ENCODE peak calls at places on chromosomes 5 and 9, in ten cellular contexts. K, I, P, O, X, G, E, Q, C and R are unnamed samples.

GRCh38 chr5:127184841-127185240 is 105.8 kb upstream of the MEGF10 start:
- DNase-seq in K (no peak), I (no peak), P (no peak), O (no peak), X (no peak), G (no peak), E (no peak), Q (no peak), C (no peak), R (peak)

GRCh38 chr5:172637740-172638139 is 3.3 kb upstream of the NEURL1B start:
- DNase-seq in K (peak), I (no peak), P (no peak), O (no peak), X (no peak), G (no peak), E (no peak), Q (no peak), C (no peak), R (no peak)

GRCh38 chr5:109721741-109722140 is 32.0 kb downstream of the MAN2A1 start:
- DNase-seq in K (no peak), I (no peak), P (no peak), O (no peak), X (no peak), G (no peak), E (no peak), Q (no peak), C (no peak), R (no peak)

GRCh38 chr5:61120534-61120933 is 41.7 kb downstream of the SMIM15 start:
- DNase-seq in K (no peak), I (no peak), P (no peak), O (no peak), X (no peak), G (no peak), E (no peak), Q (no peak), C (peak), R (no peak)

GRCh38 chr9:112091805-112092204 is 83.3 kb downstream of the SUSD1 start:
- DNase-seq in K (no peak), I (no peak), P (no peak), O (no peak), X (no peak), G (no peak), E (no peak), Q (peak), C (no peak), R (no peak)

GRCh38 chr9:76744336-76744735 is 19.9 kb upstream of the PCA3 start:
- DNase-seq in K (no peak), I (no peak), P (no peak), O (peak), X (no peak), G (no peak), E (no peak), Q (no peak), C (no peak), R (no peak)

GRCh38 chr5:78783434-78784130 is 135.0 kb upstream of the LHFPL2 start:
- DNase-seq in K (no peak), I (no peak), P (no peak), O (no peak), X (no peak), G (no peak), E (no peak), Q (no peak), C (no peak), R (no peak)

GRCh38 chr9:35161713-35162604 is at the start of gene UNC13B:
- DNase-seq in K (peak), I (peak), P (peak), O (peak), X (no peak), G (peak), E (peak), Q (peak), C (peak), R (peak)

GRCh38 chr9:6645153-6646027 is at the start of gene GLDC:
- DNase-seq in K (peak), I (peak), P (peak), O (peak), X (no peak), G (no peak), E (peak), Q (peak), C (no peak), R (no peak)

GRCh38 chr9:83013867-83014605 is 48.9 kb downstream of the RASEF start:
- DNase-seq in K (no peak), I (no peak), P (no peak), O (no peak), X (no peak), G (no peak), E (no peak), Q (no peak), C (peak), R (peak)

GRCh38 chr9:38000735-38001134 is 68.3 kb downstream of the SHB start:
- DNase-seq in K (no peak), I (peak), P (no peak), O (no peak), X (no peak), G (no peak), E (no peak), Q (no peak), C (no peak), R (no peak)

GRCh38 chr5:83987513-83988292 is 267.0 kb upstream of the HAPLN1 start:
- DNase-seq in K (no peak), I (no peak), P (no peak), O (no peak), X (no peak), G (no peak), E (no peak), Q (no peak), C (peak), R (no peak)

GRCh38 chr5:132376694-132377641 is 7.5 kb downstream of the SLC22A5 start:
- DNase-seq in K (no peak), I (no peak), P (no peak), O (no peak), X (no peak), G (no peak), E (no peak), Q (no peak), C (no peak), R (no peak)

GRCh38 chr9:128276574-128277270 is 646 bp downstream of the SWI5 start:
- DNase-seq in K (no peak), I (peak), P (no peak), O (peak), X (no peak), G (no peak), E (peak), Q (peak), C (peak), R (no peak)

GRCh38 chr9:20340161-20340861 is 282.0 kb downstream of the MLLT3 start:
- DNase-seq in K (no peak), I (no peak), P (no peak), O (no peak), X (no peak), G (no peak), E (no peak), Q (peak), C (no peak), R (no peak)

GRCh38 chr9:27276182-27277030 is 20.5 kb downstream of the EQTN start:
- DNase-seq in K (no peak), I (peak), P (no peak), O (peak), X (no peak), G (no peak), E (peak), Q (peak), C (peak), R (peak)

GRCh38 chr5:124403281-124403680 is 343.2 kb downstream of the ZNF608 start:
- DNase-seq in K (no peak), I (no peak), P (no peak), O (no peak), X (no peak), G (no peak), E (no peak), Q (no peak), C (no peak), R (no peak)

GRCh38 chr9:91777437-91777836 is 172.6 kb downstream of the ROR2 start:
- DNase-seq in K (no peak), I (no peak), P (no peak), O (no peak), X (no peak), G (no peak), E (no peak), Q (no peak), C (no peak), R (no peak)

GRCh38 chr9:35051069-35051967 is 21.1 kb downstream of the VCP start:
- DNase-seq in K (no peak), I (peak), P (no peak), O (peak), X (peak), G (no peak), E (peak), Q (peak), C (peak), R (no peak)

GRCh38 chr5:92613546-92613945 is 967.5 kb downstream of the NR2F1-AS1 start:
- DNase-seq in K (no peak), I (no peak), P (no peak), O (no peak), X (no peak), G (no peak), E (no peak), Q (no peak), C (peak), R (no peak)

GRCh38 chr9:77883846-77884771 is 147.5 kb downstream of the GNAQ start:
- DNase-seq in K (no peak), I (no peak), P (no peak), O (no peak), X (peak), G (no peak), E (no peak), Q (peak), C (peak), R (no peak)

GRCh38 chr9:35856206-35856605 is 14.0 kb downstream of the OR13J1 start:
- DNase-seq in K (no peak), I (no peak), P (peak), O (no peak), X (no peak), G (no peak), E (no peak), Q (no peak), C (no peak), R (no peak)

GRCh38 chr9:98977813-98978212 is 34.1 kb downstream of the COL15A1 start:
- DNase-seq in K (no peak), I (no peak), P (no peak), O (no peak), X (no peak), G (no peak), E (no peak), Q (no peak), C (no peak), R (no peak)

GRCh38 chr5:159017787-159018186 is 81.9 kb downstream of the EBF1 start:
- DNase-seq in K (no peak), I (no peak), P (peak), O (peak), X (peak), G (no peak), E (no peak), Q (no peak), C (peak), R (no peak)

GRCh38 chr5:73856972-73857371 is 231.0 kb downstream of the ARHGEF28 start:
- DNase-seq in K (no peak), I (no peak), P (no peak), O (no peak), X (no peak), G (no peak), E (no peak), Q (no peak), C (no peak), R (no peak)

GRCh38 chr5:180873628-180874520 is 12.8 kb upstream of the ZFP62 start:
- DNase-seq in K (no peak), I (peak), P (no peak), O (no peak), X (no peak), G (no peak), E (no peak), Q (no peak), C (no peak), R (no peak)

GRCh38 chr5:124704594-124705284 is 41.7 kb downstream of the ZNF608 start:
- DNase-seq in K (no peak), I (peak), P (no peak), O (peak), X (no peak), G (no peak), E (no peak), Q (no peak), C (no peak), R (no peak)

GRCh38 chr9:2630158-2630557 is 8.6 kb downstream of the VLDLR start:
- DNase-seq in K (no peak), I (no peak), P (no peak), O (no peak), X (no peak), G (no peak), E (no peak), Q (no peak), C (no peak), R (no peak)

GRCh38 chr5:38305148-38305547 is 46.8 kb downstream of the EGFLAM start:
- DNase-seq in K (no peak), I (no peak), P (no peak), O (no peak), X (no peak), G (no peak), E (no peak), Q (no peak), C (no peak), R (no peak)

GRCh38 chr5:129245489-129245888 is 150.9 kb downstream of the ISOC1 start:
- DNase-seq in K (no peak), I (no peak), P (no peak), O (no peak), X (no peak), G (no peak), E (no peak), Q (no peak), C (no peak), R (no peak)

GRCh38 chr9:91933556-91934352 is 16.3 kb downstream of the ROR2 start:
- DNase-seq in K (no peak), I (no peak), P (no peak), O (no peak), X (no peak), G (no peak), E (no peak), Q (no peak), C (no peak), R (no peak)

DNA sequence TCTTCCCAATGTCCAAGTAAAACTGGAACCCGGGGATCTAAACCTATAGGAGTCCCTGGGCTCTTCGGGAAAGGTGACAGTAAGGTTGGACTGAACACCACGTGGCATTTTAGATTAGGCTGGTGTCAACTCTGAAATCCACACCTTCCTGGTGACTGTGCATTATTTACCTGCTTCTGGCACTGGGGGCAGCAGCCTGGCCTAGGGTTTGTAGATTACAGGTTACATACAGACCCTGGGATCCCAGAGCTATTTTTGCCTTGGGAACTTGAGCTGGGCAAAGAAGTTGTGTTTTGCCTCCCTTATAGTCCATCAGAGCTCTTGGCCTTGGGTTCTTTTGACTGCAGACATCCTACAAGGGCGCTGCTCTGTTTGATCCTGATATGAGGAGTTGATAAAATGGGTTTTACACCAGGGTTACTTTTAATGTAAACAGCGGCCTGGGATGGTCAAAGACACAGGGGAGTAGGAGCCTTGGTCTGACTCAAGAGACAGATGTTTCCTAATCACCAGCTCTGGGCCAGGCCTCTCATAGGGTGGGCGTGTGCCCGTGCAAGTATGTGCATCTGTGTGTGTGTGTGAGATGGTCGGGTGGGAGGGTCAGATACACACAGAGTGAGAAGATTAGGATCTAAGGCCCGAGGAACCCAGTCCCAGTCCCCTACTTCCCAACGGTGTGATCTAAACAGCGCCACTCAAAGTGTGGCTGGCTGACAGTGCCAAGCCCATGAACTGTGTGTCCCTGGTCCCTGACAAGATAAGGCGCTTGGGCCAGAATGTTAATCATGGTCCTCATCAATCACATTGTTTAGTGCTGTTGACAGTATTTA is 173.4 kb downstream of the DAB2IP start:
- DNase-seq in K (peak), I (no peak), P (no peak), O (no peak), X (no peak), G (no peak), E (no peak), Q (no peak), C (no peak), R (no peak)
- TF ChIP-seq CTCF in K (no peak), I (no peak), P (no peak), O (no peak), X (no peak), G (no peak), E (no peak), Q (peak), C (no peak), R (no peak)

GRCh38 chr9:115116620-115117284 is 1.2 kb downstream of the TNC start:
- DNase-seq in K (no peak), I (no peak), P (no peak), O (no peak), X (no peak), G (no peak), E (no peak), Q (no peak), C (no peak), R (no peak)

GRCh38 chr9:115118471-115119156 is 657 bp upstream of the TNC start:
- DNase-seq in K (peak), I (no peak), P (no peak), O (no peak), X (no peak), G (peak), E (peak), Q (peak), C (peak), R (peak)

GRCh38 chr9:115117999-115118470 is at the start of gene TNC:
- DNase-seq in K (peak), I (no peak), P (no peak), O (no peak), X (no peak), G (peak), E (peak), Q (peak), C (peak), R (no peak)

GRCh38 chr9:115122937-115123336 is 5.0 kb upstream of the TNC start:
- DNase-seq in K (no peak), I (no peak), P (no peak), O (no peak), X (no peak), G (no peak), E (no peak), Q (no peak), C (no peak), R (no peak)

GRCh38 chr9:115121140-115121710 is 3.3 kb upstream of the TNC start:
- DNase-seq in K (no peak), I (no peak), P (no peak), O (no peak), X (no peak), G (no peak), E (no peak), Q (no peak), C (peak), R (no peak)
- TF ChIP-seq CTCF in K (no peak), I (no peak), P (no peak), O (no peak), X (no peak), G (no peak), E (no peak), Q (no peak), C (no peak), R (no peak)

GRCh38 chr5:2014058-2014610 is 131.4 kb upstream of the IRX4 start:
- DNase-seq in K (no peak), I (no peak), P (no peak), O (no peak), X (no peak), G (no peak), E (no peak), Q (no peak), C (no peak), R (no peak)
- TF ChIP-seq CTCF in K (no peak), I (no peak), P (no peak), O (no peak), X (no peak), G (no peak), E (no peak), Q (no peak), C (no peak), R (no peak)

GRCh38 chr9:133169102-133169501 is 5.4 kb upstream of the GBGT1 start:
- DNase-seq in K (no peak), I (no peak), P (peak), O (no peak), X (no peak), G (no peak), E (no peak), Q (no peak), C (no peak), R (no peak)
- TF ChIP-seq CTCF in K (no peak), I (no peak), P (no peak), O (no peak), X (no peak), G (no peak), E (no peak), Q (no peak), C (no peak), R (no peak)

GRCh38 chr9:123990427-123990826 is 21.1 kb upstream of the LHX2 start:
- DNase-seq in K (no peak), I (no peak), P (no peak), O (no peak), X (no peak), G (no peak), E (no peak), Q (no peak), C (no peak), R (no peak)
- TF ChIP-seq CTCF in K (no peak), I (no peak), P (no peak), O (no peak), X (no peak), G (no peak), E (no peak), Q (no peak), C (no peak), R (no peak)

DNA sequence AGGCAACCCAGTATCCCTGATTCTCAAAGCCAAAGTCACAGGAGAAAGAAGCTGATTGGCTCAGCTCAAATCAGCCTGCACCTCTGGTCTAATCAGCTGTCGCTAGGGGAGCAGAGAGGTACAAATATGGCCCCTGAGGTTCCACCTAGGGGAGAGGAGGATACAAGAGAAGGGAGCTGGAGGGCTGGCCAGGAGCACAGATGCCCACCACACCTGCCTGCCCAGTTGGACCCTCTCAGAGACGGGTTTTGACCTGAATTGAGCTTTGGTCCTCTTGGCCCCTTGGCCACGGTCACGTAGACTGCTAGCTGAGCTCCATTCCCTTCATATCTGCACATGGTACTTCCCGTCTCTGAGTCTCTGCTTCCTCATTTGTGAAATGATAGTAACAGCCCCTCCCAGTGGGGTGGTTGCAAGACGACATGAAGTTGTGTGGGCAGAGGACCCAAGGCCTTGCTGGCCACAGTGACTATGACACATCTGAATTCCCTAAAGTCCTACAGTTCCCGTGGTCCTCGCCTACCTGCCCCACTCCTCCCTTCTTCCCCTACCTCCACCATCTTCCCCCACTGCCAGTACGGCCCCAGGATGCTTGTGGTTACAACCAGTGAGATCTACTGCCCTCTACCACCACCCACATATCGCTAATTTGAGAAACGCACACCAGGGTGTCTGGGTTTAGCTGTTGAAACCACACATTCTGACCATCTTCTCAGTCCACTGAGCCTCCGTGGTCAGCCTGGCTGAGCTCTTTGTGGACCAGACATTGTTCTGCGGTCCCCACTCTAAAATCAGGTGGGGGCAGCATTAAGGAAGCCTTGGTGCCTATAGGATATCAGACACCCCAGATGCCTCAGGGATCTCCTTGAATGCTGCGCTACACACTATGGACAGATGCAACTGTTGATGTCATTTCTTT is 60.3 kb upstream of the NEK6 start:
- DNase-seq in K (peak), I (peak), P (no peak), O (peak), X (no peak), G (no peak), E (no peak), Q (no peak), C (no peak), R (no peak)
- TF ChIP-seq CTCF in K (no peak), I (peak), P (no peak), O (no peak), X (no peak), G (no peak), E (no peak), Q (no peak), C (no peak), R (no peak)